ENCODE peak calls at places on chromosomes 11 and 22, in four cellular contexts. L is cardiac fibroblast, C is astrocyte of the spinal cord, K is Peyer's patch. D is an unnamed sample.

GRCh38 chr11:91819743-91820142 is 404.9 kb upstream of the FAT3 start:
- DNase-seq in L (no peak), C (no peak), K (no peak), D (no peak)

GRCh38 chr11:130772266-130773227 is 143.7 kb downstream of the SNX19 start:
- DNase-seq in L (peak; percentile 95), C (peak; percentile 97), K (no peak), D (peak; percentile 99)

GRCh38 chr11:64876226-64876750 is 2.1 kb downstream of the EHD1 start:
- DNase-seq in L (no peak), C (no peak), K (no peak), D (no peak)

GRCh38 chr11:79086056-79086455 is 354.8 kb downstream of the TENM4 start:
- DNase-seq in L (no peak), C (no peak), K (no peak), D (no peak)

GRCh38 chr11:62556102-62556871 is 9.7 kb upstream of the AHNAK start:
- DNase-seq in L (peak; percentile 96), C (peak; percentile 96), K (peak; percentile 89), D (peak; percentile 98)

GRCh38 chr11:85694385-85694980 is 8.5 kb upstream of the CCDC89 start:
- DNase-seq in L (peak; percentile 78), C (peak; percentile 59), K (no peak), D (peak; percentile 62)

GRCh38 chr11:29293825-29294224 is 723.0 kb downstream of the KCNA4 start:
- DNase-seq in L (peak; percentile 90), C (peak; percentile 82), K (no peak), D (peak; percentile 74)

GRCh38 chr22:45424241-45424731 is 10.8 kb downstream of the RIBC2 start:
- DNase-seq in L (no peak), C (no peak), K (no peak), D (no peak)

GRCh38 chr11:65246506-65246905 is 15.3 kb upstream of the POLA2 start:
- DNase-seq in L (no peak), C (no peak), K (no peak), D (no peak)

GRCh38 chr22:50306753-50307749 is at the start of gene PLXNB2:
- DNase-seq in L (peak; percentile 77), C (peak; percentile 84), K (peak; percentile 86), D (peak; percentile 81)

GRCh38 chr11:125724125-125724524 is 22.0 kb upstream of the PATE1 start:
- DNase-seq in L (peak; percentile 46), C (no peak), K (no peak), D (no peak)

GRCh38 chr11:34602245-34602644 is 18.6 kb upstream of the EHF start:
- DNase-seq in L (no peak), C (no peak), K (no peak), D (no peak)

GRCh38 chr11:10302744-10303557 is 1.9 kb upstream of the ADM start:
- DNase-seq in L (peak; percentile 77), C (peak; percentile 73), K (peak; percentile 94), D (peak; percentile 83)

GRCh38 chr11:134639586-134640330 is 227.7 kb upstream of the B3GAT1 start:
- DNase-seq in L (no peak), C (no peak), K (peak; percentile 79), D (peak; percentile 13)

GRCh38 chr22:49621601-49622210 is 206.0 kb downstream of the BRD1 start:
- DNase-seq in L (no peak), C (no peak), K (peak; percentile 40), D (no peak)

GRCh38 chr11:120756931-120757330 is 245.4 kb downstream of the GRIK4 start:
- DNase-seq in L (no peak), C (no peak), K (no peak), D (no peak)
- TF ChIP-seq CTCF in L (no peak), C (no peak), K (no peak), D (no peak)

DNA sequence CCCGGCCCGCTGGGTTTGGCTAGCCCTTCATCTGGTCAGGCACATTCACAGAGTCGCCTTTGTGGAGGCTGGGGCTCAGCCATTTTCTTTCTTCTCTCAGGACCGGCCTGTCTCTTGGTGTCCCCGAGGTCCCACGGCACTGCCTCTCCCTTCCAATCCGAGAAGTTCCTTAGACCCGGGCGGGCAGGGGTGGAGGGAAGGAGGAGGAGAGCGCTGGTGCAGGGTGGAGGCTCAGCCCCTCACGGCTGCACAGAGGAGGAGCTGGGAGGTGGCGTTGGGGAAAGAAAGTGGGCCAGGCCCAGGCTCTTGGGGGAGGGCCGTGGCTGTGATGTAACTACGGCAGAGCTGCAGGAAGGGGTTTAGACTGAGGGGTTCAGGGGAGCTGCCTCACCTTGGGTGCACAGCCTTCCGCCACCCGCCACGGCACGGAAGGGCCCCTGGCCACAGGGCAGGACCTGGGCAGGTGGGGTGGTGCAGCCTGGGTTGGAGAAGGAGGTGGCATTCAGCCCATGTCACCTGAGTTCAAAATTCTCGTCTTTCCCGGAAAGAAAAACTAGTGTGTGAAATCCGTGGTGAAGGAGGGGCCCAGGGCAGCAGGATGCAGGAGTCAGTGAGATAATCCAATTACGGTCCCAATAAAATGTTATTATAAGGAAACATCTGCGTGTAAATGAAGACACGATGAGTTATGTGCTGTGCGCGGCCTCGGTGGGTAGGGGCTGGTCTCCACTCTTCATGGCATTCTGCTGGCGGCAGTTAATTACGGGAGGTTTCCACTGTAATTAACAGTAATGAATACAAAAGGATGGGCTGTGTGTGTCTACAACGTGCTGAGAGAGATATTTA is 1.7 kb downstream of the BRSK2 start:
- DNase-seq in L (no peak), C (no peak), K (no peak), D (no peak)
- H3K4me3 ChIP-seq in L (no peak overlapping the region), C (no peak overlapping the region), K (no peak overlapping the region), D (no peak overlapping the region)

DNA sequence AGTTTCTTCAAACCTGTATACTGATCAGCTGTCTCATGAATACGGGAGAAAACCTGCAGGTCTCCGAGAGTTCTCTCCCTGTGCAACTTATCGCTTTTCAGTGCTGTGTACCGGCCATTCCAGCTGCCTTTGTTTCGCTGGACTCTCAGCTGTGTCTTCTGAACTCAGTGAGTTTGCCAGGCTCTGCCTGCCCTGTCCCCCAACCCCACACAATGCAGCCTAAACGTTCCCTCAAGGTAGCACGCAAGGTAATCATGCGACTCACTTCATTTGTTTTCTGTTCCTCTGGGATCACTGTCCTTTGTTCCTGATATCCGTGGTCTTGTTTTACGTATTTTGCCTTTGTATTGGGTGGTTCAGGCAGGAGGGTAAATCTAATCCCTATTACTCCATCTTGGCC is 13.5 kb downstream of the RBM7 start:
- DNase-seq in L (no peak), C (no peak), K (no peak), D (no peak)
- TF ChIP-seq CTCF in L (no peak), C (no peak), K (no peak), D (no peak)

GRCh38 chr11:77183421-77183984 is 55.5 kb downstream of the MYO7A start:
- DNase-seq in L (no peak), C (no peak), K (no peak), D (no peak)
- H3K4me3 ChIP-seq in L (no peak overlapping the region), C (no peak overlapping the region), K (no peak overlapping the region), D (no peak overlapping the region)

DNA sequence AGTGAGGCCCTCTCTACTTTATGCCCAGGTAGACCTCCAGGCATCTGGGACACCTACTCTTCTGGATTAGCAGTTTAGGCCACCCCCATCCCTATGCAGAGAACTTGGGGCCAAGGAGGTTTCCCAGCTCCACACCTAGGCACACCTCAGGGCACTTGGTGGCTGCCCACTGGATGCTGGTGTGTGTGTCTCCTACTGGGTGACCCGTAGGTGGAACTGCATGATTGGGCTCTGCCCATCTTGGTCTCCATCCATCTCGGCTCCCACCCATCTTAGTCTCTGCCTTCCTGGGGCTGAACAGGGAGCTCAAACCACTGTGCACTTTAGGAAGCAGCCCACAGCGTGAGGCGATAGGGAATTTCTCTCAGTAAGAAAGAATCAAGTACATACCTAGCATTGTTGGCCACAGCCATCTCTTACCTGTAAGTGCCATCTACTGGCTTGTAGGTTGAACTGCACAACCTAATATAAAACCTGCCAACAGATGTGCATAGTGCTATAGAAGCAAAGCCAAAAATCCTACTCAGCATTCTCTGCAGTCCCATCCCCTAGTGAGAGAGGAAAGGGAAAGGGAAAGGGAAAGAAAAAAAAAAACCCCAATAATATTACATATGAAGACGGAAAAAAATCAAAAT is 61.6 kb upstream of the PTPN5 start:
- DNase-seq in L (peak; percentile 51), C (peak; percentile 11), K (no peak), D (peak; percentile 7)
- TF ChIP-seq CTCF in L (peak; percentile 49), C (peak; percentile 48), K (peak; percentile 56), D (peak; percentile 46)